ENCODE peak calls at places on chromosomes 6 and 20, in seven cellular contexts. G is adrenal gland, M is HCT116, U is ovary, H is upper lobe of left lung, T is endothelial cell of umbilical vein, X is IMR-90. Q is an unnamed sample.

GRCh38 chr6:43125119-43125518 is 46.0 kb upstream of the SRF start:
- DNase-seq in U (peak), X (peak), T (no peak), G (no peak), H (no peak), M (no peak), Q (no peak)

GRCh38 chr20:33284937-33285336 is 1.9 kb downstream of the BPIFB1 start:
- DNase-seq in M (no peak), H (no peak), U (no peak), T (no peak), X (no peak), G (no peak), Q (no peak)

GRCh38 chr20:50385733-50386640 is 124.2 kb upstream of the PTPN1 start:
- DNase-seq in M (no peak), X (peak), T (no peak), H (peak), G (no peak), U (no peak), Q (no peak)

GRCh38 chr20:18857640-18858039 is 44.1 kb downstream of the SCP2D1 start:
- DNase-seq in T (no peak), X (peak), U (no peak), G (no peak), H (no peak), M (no peak), Q (no peak)

GRCh38 chr20:22407237-22408193 is 176.9 kb downstream of the FOXA2 start:
- DNase-seq in H (no peak), U (no peak), G (no peak), X (no peak), T (no peak), M (no peak), Q (no peak)

GRCh38 chr6:113421997-113422396 is 435.1 kb upstream of the MARCKS start:
- DNase-seq in H (no peak), X (no peak), G (no peak), M (no peak), U (no peak), T (no peak), Q (no peak)

GRCh38 chr20:7841291-7841966 is 98.8 kb downstream of the HAO1 start:
- DNase-seq in H (no peak), T (peak), M (no peak), X (peak), U (no peak), G (no peak), Q (no peak)

GRCh38 chr6:158905277-158905676 is 86.1 kb upstream of the EZR start:
- DNase-seq in M (peak), T (no peak), U (no peak), H (no peak), G (no peak), X (peak), Q (no peak)

GRCh38 chr6:26329763-26330511 is 35.1 kb upstream of the BTN3A2 start:
- DNase-seq in U (no peak), M (no peak), T (peak), G (no peak), H (no peak), X (peak), Q (no peak)

GRCh38 chr6:146312606-146313005 is 231.0 kb upstream of the RAB32 start:
- DNase-seq in M (no peak), T (no peak), X (no peak), G (no peak), U (no peak), H (no peak), Q (no peak)

GRCh38 chr6:142725024-142725770 is 219.8 kb downstream of the HIVEP2 start:
- DNase-seq in U (no peak), G (no peak), M (no peak), T (no peak), H (no peak), X (no peak), Q (no peak)

GRCh38 chr6:45717027-45717426 is 298.6 kb downstream of the CLIC5 start:
- DNase-seq in T (no peak), U (no peak), H (no peak), M (no peak), X (no peak), G (no peak), Q (no peak)

GRCh38 chr6:168699631-168700315 is 258.8 kb downstream of the SMOC2 start:
- DNase-seq in U (peak), T (no peak), M (no peak), G (no peak), X (no peak), H (no peak), Q (peak)

DNA sequence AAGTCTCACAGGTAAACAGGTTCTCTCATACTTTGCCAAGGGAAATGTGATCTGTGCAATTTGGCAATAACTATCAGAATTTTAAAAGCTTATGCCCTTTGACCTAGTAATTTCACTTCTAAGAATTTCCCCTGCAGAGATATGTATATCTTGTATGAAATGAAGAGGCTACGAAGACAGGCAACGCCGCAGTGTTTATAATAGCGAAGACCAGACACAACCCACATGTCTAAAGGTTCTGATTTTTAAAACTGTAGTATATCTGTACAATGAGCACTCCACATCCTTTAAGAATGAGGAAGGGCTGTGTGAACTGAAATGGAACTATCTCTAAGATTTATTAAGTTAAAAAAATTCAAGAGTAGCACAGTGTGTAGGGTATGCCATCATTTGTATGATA is 7.5 kb downstream of the TRAF3IP2 start:
- DNase-seq in T (no peak), G (no peak), X (peak), M (no peak), H (no peak), U (no peak), Q (no peak)
- TF ChIP-seq CTCF in T (no peak), G (no peak), X (no peak), M (no peak), H (no peak), U (no peak), Q (no peak)

GRCh38 chr6:89314692-89315091 is 407 bp downstream of the GABRR2 start:
- DNase-seq in G (no peak), X (no peak), H (no peak), T (no peak), M (no peak), U (no peak), Q (no peak)
- H3K27ac ChIP-seq in G (no peak), X (no peak), H (no peak), T (no peak), M (no peak), U (no peak), Q (no peak)

GRCh38 chr6:41071923-41072835 is at the start of gene OARD1:
- DNase-seq in G (peak), M (peak), U (peak), H (peak), X (no peak), T (no peak), Q (peak)

GRCh38 chr6:41072836-41073202 is at the start of gene NFYA:
- DNase-seq in M (no peak), U (no peak), X (peak), T (peak), G (no peak), H (peak), Q (no peak)

GRCh38 chr6:41073968-41074691 is 1.4 kb downstream of the NFYA start:
- DNase-seq in X (peak), T (peak), M (no peak), U (no peak), H (no peak), G (peak), Q (no peak)

GRCh38 chr6:41073203-41073967 is 611 bp downstream of the NFYA start:
- DNase-seq in U (peak), M (peak), X (peak), T (peak), G (peak), H (peak), Q (peak)

GRCh38 chr6:41071501-41071922 is 644 bp downstream of the OARD1 start:
- DNase-seq in H (peak), U (no peak), M (no peak), G (no peak), X (peak), T (peak), Q (peak)
- TF ChIP-seq POLR2A in H (no peak), U (no peak), M (no peak), G (peak), X (peak), T (peak), Q (peak)

GRCh38 chr20:25056601-25057233 is 1.2 kb downstream of the ACSS1 start:
- DNase-seq in X (no peak), U (no peak), G (no peak), H (peak), M (no peak), T (no peak), Q (no peak)

GRCh38 chr20:25055711-25056492 is 2.0 kb downstream of the ACSS1 start:
- DNase-seq in X (peak), M (no peak), U (peak), T (peak), H (peak), G (peak), Q (peak)

GRCh38 chr20:25058051-25058796 is at the start of gene ACSS1:
- DNase-seq in T (peak), U (peak), H (peak), X (peak), G (peak), M (no peak), Q (peak)

GRCh38 chr20:25058797-25059486 is 1.0 kb upstream of the ACSS1 start:
- DNase-seq in T (peak), M (no peak), U (no peak), X (peak), G (peak), H (peak), Q (peak)

DNA sequence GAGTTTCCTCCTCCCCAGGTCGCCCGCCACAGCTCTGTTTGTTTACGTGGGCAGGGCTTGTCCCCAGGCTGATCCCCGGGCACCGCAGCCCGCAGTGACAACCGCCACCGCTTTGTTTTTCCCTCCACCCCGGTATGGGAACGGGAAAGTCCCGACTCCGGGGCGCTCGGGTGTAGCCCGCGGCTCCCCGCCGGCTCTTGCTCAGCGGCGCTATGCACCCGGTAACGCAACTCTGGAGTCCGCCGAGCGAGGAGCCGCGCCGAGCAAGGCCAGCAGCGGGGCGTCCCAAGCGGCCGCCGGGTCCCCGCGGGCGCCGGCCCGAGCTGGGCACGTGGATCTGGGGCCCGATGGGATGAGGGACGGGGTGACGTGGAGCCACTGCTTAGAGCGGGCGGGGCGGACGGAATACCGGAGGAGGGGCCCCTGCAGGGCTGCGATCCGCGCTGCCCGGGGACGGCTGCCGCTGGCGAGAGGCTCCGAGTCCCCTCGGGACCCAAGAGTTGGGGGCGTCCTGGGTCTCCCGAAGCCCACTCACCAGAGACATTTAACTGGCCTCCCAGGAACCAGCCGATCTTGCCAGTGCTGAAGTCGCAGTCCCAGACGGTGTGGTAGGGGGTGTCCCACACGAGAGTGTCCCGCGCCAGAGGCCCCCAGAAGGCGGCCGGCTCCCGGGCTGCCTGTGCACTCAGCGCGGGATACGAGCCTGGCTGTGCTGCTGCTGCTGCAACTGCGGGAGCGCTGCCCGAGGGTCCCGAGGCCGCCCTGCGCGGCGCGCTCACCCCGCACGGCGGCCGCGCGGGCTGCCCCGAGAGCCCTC is 497 bp downstream of the ACSS1 start:
- DNase-seq in X (peak), U (peak), G (peak), H (peak), M (no peak), T (peak), Q (peak)
- TF ChIP-seq CTCF in X (no peak), U (no peak), G (no peak), H (peak), M (no peak), T (no peak), Q (no peak)

GRCh38 chr6:293185-294174 is 1.2 kb downstream of the DUSP22 start:
- DNase-seq in H (peak), T (no peak), M (no peak), U (peak), G (no peak), X (no peak), Q (peak)

GRCh38 chr6:290111-290932 is 2.0 kb upstream of the DUSP22 start:
- DNase-seq in M (no peak), T (no peak), U (no peak), H (no peak), X (no peak), G (no peak), Q (no peak)

GRCh38 chr6:291697-292505 is at the start of gene DUSP22:
- DNase-seq in T (peak), X (peak), U (peak), M (peak), H (peak), G (peak), Q (peak)

GRCh38 chr6:292506-293184 is 358 bp downstream of the DUSP22 start:
- DNase-seq in X (peak), U (peak), H (peak), M (no peak), T (peak), G (peak), Q (peak)

GRCh38 chr6:291148-291696 is 1.1 kb upstream of the DUSP22 start:
- DNase-seq in H (no peak), G (no peak), M (no peak), X (no peak), U (no peak), T (no peak), Q (no peak)
- H3K27ac ChIP-seq in H (peak), G (peak), M (peak), X (peak), U (peak), T (peak), Q (peak)

DNA sequence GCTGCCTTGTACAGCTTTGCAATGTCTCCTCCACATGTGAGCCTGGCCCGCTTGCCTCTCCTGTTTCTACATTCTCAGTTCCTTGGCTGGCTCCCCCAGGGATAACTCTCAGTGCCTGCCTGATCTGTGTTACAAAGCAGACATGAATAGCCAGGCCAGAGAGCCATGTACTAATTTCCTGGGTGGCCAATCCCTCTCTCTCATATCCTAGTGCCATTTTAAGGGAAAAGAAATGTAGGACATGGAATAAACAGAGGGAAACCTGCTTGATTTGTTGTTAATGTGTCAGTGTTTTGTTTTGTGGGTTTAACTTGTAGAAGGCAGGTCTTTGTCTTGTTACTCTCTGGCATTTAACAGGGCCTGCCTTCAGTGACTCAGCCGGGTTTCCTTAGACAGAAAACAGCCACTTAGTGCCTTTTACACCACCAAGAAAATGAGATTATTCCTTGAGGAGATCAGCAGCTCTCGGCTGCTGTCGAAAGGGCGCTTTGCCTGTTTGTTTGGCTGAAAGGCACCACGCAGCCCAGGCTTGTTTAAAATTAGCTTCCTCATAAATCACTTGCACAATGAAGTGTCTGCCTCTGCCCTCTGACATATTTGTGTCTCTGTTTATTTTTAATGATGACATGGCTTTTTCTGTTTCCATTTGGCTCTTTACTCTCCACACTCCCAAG is 702.7 kb downstream of the MAFB start:
- DNase-seq in X (peak), U (peak), G (peak), M (no peak), T (no peak), H (peak), Q (peak)
- TF ChIP-seq POLR2A in X (no peak), U (no peak), G (peak), M (no peak), T (no peak), H (no peak), Q (no peak)

DNA sequence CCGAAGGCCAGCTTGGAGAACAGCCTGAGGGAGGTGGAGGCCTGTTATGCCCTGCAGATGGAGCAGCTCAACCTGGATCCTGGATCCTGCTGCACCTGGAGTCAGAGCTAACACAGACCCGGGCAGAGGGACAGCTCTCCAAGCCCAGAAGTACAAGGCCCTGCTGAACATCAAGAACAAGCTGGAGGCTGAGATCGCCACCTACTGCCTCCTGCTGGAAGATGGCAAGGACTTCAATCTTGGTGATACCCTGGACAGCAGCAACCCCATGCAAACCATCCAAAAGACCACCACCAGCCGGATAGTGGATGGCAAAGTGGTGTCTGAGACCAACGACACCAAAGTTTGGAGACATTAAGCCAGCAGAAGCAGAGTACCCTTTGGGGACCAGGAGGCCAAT is 223.5 kb upstream of the ID4 start:
- DNase-seq in M (peak), X (no peak), U (no peak), T (no peak), G (no peak), H (no peak), Q (no peak)
- TF ChIP-seq CTCF in M (peak), X (no peak), U (no peak), T (no peak), G (no peak), H (no peak), Q (no peak)

GRCh38 chr6:20533746-20534294 is 437 bp upstream of the CDKAL1 start:
- DNase-seq in U (no peak), M (no peak), X (no peak), G (no peak), T (peak), H (no peak), Q (no peak)
- H3K27ac ChIP-seq in U (no peak), M (peak), X (peak), G (peak), T (peak), H (peak), Q (peak)

DNA sequence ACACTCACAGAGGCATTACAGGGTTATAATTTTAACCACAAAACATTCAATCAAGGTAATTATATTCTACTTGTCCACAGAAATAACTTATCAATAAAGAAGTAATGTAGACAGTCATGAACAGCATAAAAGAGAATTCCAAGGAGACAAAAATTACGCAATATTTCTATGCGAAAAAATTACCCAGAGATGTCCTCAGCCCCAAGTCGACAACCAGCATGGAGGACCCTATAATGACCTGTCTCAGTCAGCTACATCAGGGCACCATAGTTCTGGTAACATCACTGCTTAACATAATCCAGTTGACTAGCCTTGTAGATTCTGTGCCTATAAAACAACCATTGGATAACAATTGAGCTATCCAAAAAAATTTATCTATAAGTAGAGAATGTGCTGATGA is 579.8 kb downstream of the PRKN start:
- DNase-seq in U (no peak), T (no peak), X (no peak), M (no peak), G (no peak), H (no peak), Q (no peak)
- TF ChIP-seq POLR2A in U (no peak), T (no peak), X (no peak), M (no peak), G (no peak), H (no peak), Q (no peak)

GRCh38 chr6:35452186-35453090 is at the start of gene FANCE:
- DNase-seq in G (peak), T (peak), M (peak), U (peak), H (peak), X (peak), Q (peak)
- TF ChIP-seq CTCF in G (no peak), T (no peak), M (no peak), U (no peak), H (no peak), X (no peak), Q (no peak)

Q was measured in testis.